ENCODE peak calls at places on chromosomes 13 and 19, in ten cellular contexts. U is body of pancreas, B is breast epithelium, W is stomach, I is tibial nerve, J is spleen, T is uterus, E is A549, Z is transverse colon, N is sigmoid colon. Q is an unnamed sample.

GRCh38 chr13:101893021-101893420 is 440.5 kb downstream of the ITGBL1 start:
- DNase-seq in U (no peak), B (no peak), W (no peak), I (no peak), J (no peak), T (no peak), E (no peak), Z (no peak), N (no peak), Q (no peak)

GRCh38 chr19:8484331-8484894 is 18.0 kb downstream of the PRAM1 start:
- DNase-seq in U (no peak), B (no peak), W (peak), I (peak), J (peak), T (no peak), E (no peak), Z (peak), N (no peak), Q (no peak)

GRCh38 chr13:45658586-45659235 is 43.2 kb upstream of the ERICH6B start:
- DNase-seq in U (no peak), B (no peak), W (no peak), I (no peak), J (no peak), T (no peak), E (no peak), Z (no peak), N (no peak), Q (no peak)

GRCh38 chr19:9914001-9914314 is 22.4 kb downstream of the OLFM2 start:
- DNase-seq in U (peak), B (no peak), W (no peak), I (no peak), J (peak), T (no peak), E (no peak), Z (no peak), N (no peak), Q (no peak)

GRCh38 chr13:97026759-97027555 is 32.7 kb upstream of the OXGR1 start:
- DNase-seq in U (no peak), B (no peak), W (no peak), I (no peak), J (no peak), T (no peak), E (no peak), Z (no peak), N (no peak), Q (no peak)

GRCh38 chr19:11239377-11240000 is at the start of gene ANGPTL8:
- DNase-seq in U (no peak), B (no peak), W (no peak), I (no peak), J (no peak), T (no peak), E (no peak), Z (no peak), N (no peak), Q (no peak)

GRCh38 chr13:69565334-69565733 is 542.3 kb upstream of the ATXN8OS start:
- DNase-seq in U (no peak), B (no peak), W (no peak), I (no peak), J (no peak), T (no peak), E (peak), Z (peak), N (no peak), Q (peak)

GRCh38 chr19:45323671-45324081 is 1.0 kb upstream of the CKM start:
- DNase-seq in U (no peak), B (no peak), W (peak), I (no peak), J (no peak), T (no peak), E (no peak), Z (peak), N (peak), Q (no peak)

GRCh38 chr19:37217855-37218591 is at the start of gene ZNF383:
- DNase-seq in U (peak), B (peak), W (peak), I (peak), J (peak), T (peak), E (peak), Z (peak), N (peak), Q (peak)

GRCh38 chr13:109412232-109412935 is 374.0 kb downstream of the IRS2 start:
- DNase-seq in U (peak), B (no peak), W (peak), I (no peak), J (no peak), T (no peak), E (peak), Z (peak), N (no peak), Q (no peak)

GRCh38 chr13:113005076-113005865 is 36.3 kb downstream of the MCF2L start:
- DNase-seq in U (no peak), B (no peak), W (no peak), I (no peak), J (no peak), T (no peak), E (no peak), Z (no peak), N (no peak), Q (no peak)

GRCh38 chr13:26629260-26629659 is 71.8 kb downstream of the WASF3 start:
- DNase-seq in U (no peak), B (no peak), W (no peak), I (no peak), J (no peak), T (no peak), E (peak), Z (no peak), N (no peak), Q (no peak)

GRCh38 chr19:13066933-13067831 is 35.5 kb downstream of the LYL1 start:
- DNase-seq in U (no peak), B (no peak), W (no peak), I (no peak), J (no peak), T (no peak), E (no peak), Z (peak), N (no peak), Q (no peak)

GRCh38 chr13:68550330-68550729 is 1320.2 kb upstream of the PCDH9 start:
- DNase-seq in U (no peak), B (no peak), W (no peak), I (no peak), J (no peak), T (no peak), E (no peak), Z (no peak), N (no peak), Q (no peak)

GRCh38 chr19:44574201-44574950 is 39.0 kb upstream of the IGSF23 start:
- DNase-seq in U (no peak), B (no peak), W (no peak), I (no peak), J (no peak), T (no peak), E (no peak), Z (no peak), N (no peak), Q (no peak)

DNA sequence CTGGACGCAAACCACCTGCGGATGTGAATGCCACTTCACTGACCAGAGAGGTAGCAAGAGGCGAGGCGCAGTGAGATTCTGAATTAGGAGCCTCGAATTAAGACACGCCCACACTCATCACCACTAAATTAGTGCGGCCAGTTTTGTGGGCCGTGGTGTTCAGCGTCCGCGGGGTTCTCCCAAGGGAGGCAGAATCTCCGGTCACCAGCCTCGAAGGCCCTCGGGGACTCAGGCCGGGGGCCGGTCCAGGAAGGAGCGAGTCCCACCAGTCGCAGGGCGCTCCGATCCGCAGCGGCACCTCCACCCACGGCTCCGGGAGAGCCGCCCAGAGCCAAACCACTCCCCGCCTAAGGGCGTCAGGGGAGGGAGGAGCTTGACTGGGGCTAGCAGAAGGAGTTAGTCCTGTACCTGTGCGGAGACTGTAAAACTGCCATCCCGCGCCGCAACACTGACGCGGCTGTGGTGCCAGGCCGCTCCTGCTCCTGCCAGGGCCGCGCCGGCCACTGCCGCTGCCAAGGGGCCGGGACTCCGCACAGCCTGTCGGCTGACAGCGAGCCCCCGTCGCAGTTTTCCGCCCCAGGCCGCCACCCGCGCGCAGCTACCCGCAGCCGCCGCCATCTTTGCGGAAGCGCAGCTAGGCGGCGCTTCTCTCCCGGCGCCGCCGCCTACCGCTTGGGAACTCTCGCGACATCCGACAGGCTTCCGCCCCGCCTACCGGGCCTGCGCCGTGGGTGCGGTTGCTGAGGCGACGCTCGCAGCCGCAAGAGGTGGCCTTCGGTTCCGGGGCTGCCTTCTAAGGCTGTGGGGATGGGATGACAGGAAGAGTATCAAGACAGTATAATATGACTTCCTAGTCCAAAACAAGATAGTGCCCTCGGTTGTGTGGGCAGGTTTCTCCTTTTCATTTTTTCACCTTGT is at the start of gene MICU2:
- DNase-seq in U (peak), B (peak), W (peak), I (peak), J (peak), T (peak), E (peak), Z (peak), N (peak), Q (peak)
- TF ChIP-seq POLR2A in U (peak), B (peak), W (peak), I (peak), J (peak), T (peak), E (peak), Z (peak), N (peak), Q (peak)

DNA sequence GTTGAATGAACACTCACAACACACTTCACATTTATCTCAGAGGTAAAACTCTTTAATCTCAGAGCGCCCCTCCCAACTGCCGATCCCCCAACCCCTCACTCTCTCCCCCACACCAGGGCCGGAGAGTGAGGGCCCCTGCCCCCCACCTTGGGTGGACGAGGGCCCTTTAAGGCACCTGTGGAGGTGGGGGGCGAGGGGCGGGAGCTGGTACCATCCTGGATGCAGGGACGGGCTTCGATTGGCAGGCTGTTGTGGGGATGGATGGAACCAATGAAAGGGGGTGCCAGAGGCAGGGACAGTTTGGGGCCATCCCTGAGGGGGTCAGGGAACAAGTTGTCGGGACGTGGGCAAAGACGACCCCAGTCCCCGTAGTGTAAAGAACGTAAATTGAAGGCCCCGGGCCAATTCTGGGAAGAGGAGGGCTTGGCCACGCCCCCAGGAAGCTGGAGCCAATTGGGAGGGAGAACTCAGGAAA is 1.7 kb upstream of the PNKP start:
- DNase-seq in U (no peak), B (no peak), W (no peak), I (no peak), J (no peak), T (no peak), E (no peak), Z (no peak), N (no peak), Q (no peak)
- TF ChIP-seq POLR2A in U (no peak), B (no peak), W (no peak), I (peak), J (no peak), T (no peak), E (peak), Z (no peak), N (no peak), Q (no peak)

GRCh38 chr19:14536926-14537692 is 7.7 kb downstream of the TECR start:
- DNase-seq in U (peak), B (peak), W (peak), I (no peak), J (no peak), T (peak), E (peak), Z (peak), N (no peak), Q (no peak)
- TF ChIP-seq POLR2A in U (peak), B (no peak), W (no peak), I (no peak), J (no peak), T (no peak), E (no peak), Z (peak), N (no peak), Q (no peak)

GRCh38 chr19:48634424-48635262 is 2.5 kb downstream of the DBP start:
- DNase-seq in U (peak), B (peak), W (peak), I (peak), J (peak), T (peak), E (peak), Z (peak), N (peak), Q (peak)

GRCh38 chr19:48634036-48634342 is 3.2 kb downstream of the DBP start:
- DNase-seq in U (no peak), B (no peak), W (no peak), I (no peak), J (no peak), T (no peak), E (no peak), Z (no peak), N (no peak), Q (no peak)

GRCh38 chr19:48636859-48637448 is at the start of gene DBP:
- DNase-seq in U (no peak), B (no peak), W (peak), I (no peak), J (peak), T (no peak), E (peak), Z (peak), N (no peak), Q (no peak)

GRCh38 chr19:48635966-48636858 is 967 bp downstream of the DBP start:
- DNase-seq in U (no peak), B (no peak), W (no peak), I (no peak), J (peak), T (peak), E (no peak), Z (peak), N (peak), Q (no peak)

DNA sequence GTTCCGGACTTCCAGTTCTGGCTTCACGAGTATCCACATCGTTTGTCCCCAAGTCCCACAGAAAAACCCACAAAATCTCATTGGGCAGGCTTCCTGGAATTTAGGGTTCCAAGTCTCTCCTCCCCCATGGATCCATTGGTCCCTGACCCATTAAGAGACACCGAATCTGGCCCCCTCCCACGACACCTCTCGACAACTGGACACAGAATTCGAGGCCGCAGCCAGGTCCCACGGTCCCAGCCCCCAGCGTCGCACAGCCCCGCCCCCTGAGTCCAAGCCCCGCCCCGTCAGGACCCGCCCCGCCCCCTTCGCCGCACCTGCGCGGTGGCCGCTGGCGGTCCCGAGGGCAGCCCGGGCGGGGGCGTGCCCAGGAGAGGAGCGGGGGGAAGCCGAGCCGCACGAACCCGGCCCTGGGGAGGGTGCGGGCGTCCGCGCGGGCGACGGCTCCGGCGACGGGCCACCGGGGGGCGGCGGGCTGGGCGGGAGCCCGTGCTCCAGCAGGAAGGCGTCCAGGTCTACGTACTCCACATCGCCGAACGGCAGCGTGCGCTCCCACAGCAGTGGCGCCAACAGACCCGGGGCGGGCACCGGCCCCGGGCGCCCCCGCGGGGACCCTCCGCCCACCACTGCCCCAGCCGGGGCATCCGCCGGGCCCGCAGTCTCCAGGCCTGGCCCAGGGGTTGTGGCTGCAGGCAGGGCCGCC is 1.8 kb downstream of the DBP start:
- DNase-seq in U (peak), B (peak), W (peak), I (peak), J (peak), T (peak), E (peak), Z (peak), N (peak), Q (peak)
- TF ChIP-seq POLR2A in U (peak), B (no peak), W (no peak), I (no peak), J (no peak), T (peak), E (peak), Z (no peak), N (peak), Q (no peak)

GRCh38 chr19:6060600-6061391 is 49.5 kb downstream of the RFX2 start:
- DNase-seq in U (peak), B (peak), W (no peak), I (no peak), J (no peak), T (no peak), E (no peak), Z (no peak), N (no peak), Q (no peak)
- TF ChIP-seq POLR2A in U (no peak), B (no peak), W (no peak), I (no peak), J (no peak), T (no peak), E (no peak), Z (no peak), N (no peak), Q (no peak)

DNA sequence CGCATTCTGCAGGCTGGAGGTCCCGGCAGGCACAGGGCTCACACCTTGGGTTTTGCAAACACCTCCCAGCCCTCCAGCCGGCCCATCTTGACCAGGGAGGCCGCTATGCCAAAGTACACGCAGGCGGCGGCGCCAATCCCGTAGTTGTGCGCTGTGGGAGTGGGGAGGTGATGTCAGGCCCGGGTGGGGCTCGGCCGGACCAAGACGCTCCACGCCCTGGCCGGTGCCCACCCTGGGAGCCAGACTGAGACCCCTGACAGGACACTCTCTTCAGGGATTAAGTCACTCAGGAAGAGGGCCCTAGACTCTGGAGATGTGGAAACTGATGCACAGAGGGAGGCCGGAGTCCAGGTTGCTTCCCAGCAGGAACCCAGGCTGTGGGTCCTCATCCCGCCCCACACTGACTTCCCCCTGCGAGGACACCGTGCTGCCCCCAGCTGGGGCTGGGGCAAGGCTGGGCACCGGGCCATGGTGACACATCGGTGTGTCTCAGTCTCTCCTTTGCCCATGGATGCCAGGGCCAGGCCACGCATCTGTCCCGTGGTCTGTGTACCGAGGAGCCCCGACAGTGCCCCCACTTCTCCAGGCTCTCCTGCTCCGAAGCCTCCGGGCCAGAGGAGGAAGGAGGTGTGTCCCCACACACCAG is 8.8 kb downstream of the NDUFA11 start:
- DNase-seq in U (no peak), B (no peak), W (no peak), I (no peak), J (no peak), T (no peak), E (no peak), Z (no peak), N (no peak), Q (no peak)
- TF ChIP-seq POLR2A in U (no peak), B (no peak), W (no peak), I (no peak), J (no peak), T (no peak), E (no peak), Z (no peak), N (no peak), Q (no peak)

DNA sequence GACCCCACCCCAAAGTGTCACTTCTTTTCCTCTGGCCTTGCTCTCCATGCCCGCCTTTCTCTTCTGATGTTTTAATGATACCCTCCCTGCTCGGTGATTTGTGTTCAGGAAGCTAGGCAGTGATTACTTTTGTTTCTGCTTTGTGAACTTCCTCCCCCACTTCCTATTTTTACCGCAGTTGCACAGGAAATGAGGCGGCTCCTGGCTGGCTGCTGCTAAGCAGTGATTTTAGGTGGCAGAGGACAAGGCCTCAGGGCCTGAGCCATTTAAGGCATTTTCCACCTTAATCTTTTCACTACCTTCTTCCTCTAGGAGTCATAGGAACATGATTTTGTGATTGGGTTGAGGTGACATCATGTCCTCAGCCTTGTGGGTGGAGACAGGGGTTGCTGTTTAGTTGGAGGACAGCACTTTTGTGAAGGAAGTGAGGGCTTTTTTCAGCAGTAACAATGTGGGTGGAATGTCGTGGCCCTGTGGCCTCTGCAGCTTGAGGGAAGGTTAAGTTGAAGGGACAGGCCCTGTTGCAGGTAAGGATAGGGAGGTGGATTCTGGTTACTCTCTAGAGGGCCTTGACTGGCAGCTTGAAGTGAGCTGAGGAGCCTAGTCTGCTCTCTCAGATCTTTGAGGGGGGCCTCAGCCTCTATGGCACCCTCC is 15.7 kb downstream of the GARRE1 start:
- DNase-seq in U (peak), B (no peak), W (peak), I (no peak), J (peak), T (peak), E (peak), Z (peak), N (peak), Q (peak)
- TF ChIP-seq POLR2A in U (peak), B (no peak), W (no peak), I (no peak), J (peak), T (peak), E (peak), Z (peak), N (no peak), Q (no peak)